ENCODE peak calls at places on chromosomes 4 and X, in five cellular contexts. A, S, Q, Z and V are unnamed samples.

GRCh38 chr4:19945501-19945900 is 306.2 kb upstream of the SLIT2 start:
- DNase-seq in A (no peak), S (no peak), Q (no peak), Z (no peak), V (no peak)

GRCh38 chrX:42028113-42028512 is 104.8 kb upstream of the CASK start:
- DNase-seq in A (no peak), S (no peak), Q (no peak), Z (no peak), V (no peak)

GRCh38 chr4:182142146-182143085 is 100.8 kb upstream of the TENM3 start:
- DNase-seq in A (no peak), S (no peak), Q (no peak), Z (no peak), V (peak; percentile 32)

GRCh38 chr4:157992038-157992706 is 180.7 kb downstream of the GASK1B start:
- DNase-seq in A (peak; percentile 4), S (peak; percentile 42), Q (no peak), Z (no peak), V (peak; percentile 11)

GRCh38 chr4:6235012-6235411 is 34.6 kb upstream of the WFS1 start:
- DNase-seq in A (no peak), S (no peak), Q (peak; percentile 67), Z (no peak), V (no peak)

GRCh38 chrX:140343226-140343873 is 161.5 kb downstream of the SOX3 start:
- DNase-seq in A (no peak), S (no peak), Q (no peak), Z (no peak), V (no peak)

GRCh38 chr4:118999919-119000318 is 111.3 kb downstream of the SYNPO2 start:
- DNase-seq in A (no peak), S (no peak), Q (no peak), Z (no peak), V (no peak)

GRCh38 chr4:8917868-8918783 is 46.5 kb upstream of the HMX1 start:
- DNase-seq in A (peak; percentile 60), S (no peak), Q (peak; percentile 76), Z (no peak), V (peak; percentile 86)

GRCh38 chr4:116122131-116122530 is 963.2 kb downstream of the TRAM1L1 start:
- DNase-seq in A (no peak), S (no peak), Q (no peak), Z (no peak), V (no peak)

GRCh38 chrX:40460926-40461325 is 119.8 kb upstream of the ATP6AP2 start:
- DNase-seq in A (no peak), S (no peak), Q (no peak), Z (no peak), V (no peak)

GRCh38 chr4:56651071-56651384 is 30.1 kb downstream of the HOPX start:
- DNase-seq in A (no peak), S (no peak), Q (no peak), Z (no peak), V (no peak)

GRCh38 chrX:101986571-101986970 is 54.7 kb upstream of the ZMAT1 start:
- DNase-seq in A (no peak), S (no peak), Q (no peak), Z (no peak), V (no peak)

GRCh38 chr4:26323807-26324206 is 3.0 kb downstream of the RBPJ start:
- DNase-seq in A (no peak), S (peak; percentile 41), Q (no peak), Z (no peak), V (no peak)

GRCh38 chr4:40916218-40916555 is 166.4 kb downstream of the NSUN7 start:
- DNase-seq in A (no peak), S (no peak), Q (no peak), Z (no peak), V (no peak)

GRCh38 chr4:676871-677235 is 2.5 kb downstream of the MYL5 start:
- DNase-seq in A (no peak), S (no peak), Q (peak; percentile 74), Z (no peak), V (no peak)

GRCh38 chrX:78321809-78322208 is 5.6 kb downstream of the CYSLTR1 start:
- DNase-seq in A (no peak), S (no peak), Q (no peak), Z (no peak), V (no peak)

GRCh38 chr4:129342820-129343219 is 246.9 kb downstream of the C4orf33 start:
- DNase-seq in A (no peak), S (peak; percentile 78), Q (no peak), Z (no peak), V (no peak)

GRCh38 chrX:83022020-83022419 is 486.1 kb upstream of the POU3F4 start:
- DNase-seq in A (no peak), S (no peak), Q (no peak), Z (no peak), V (no peak)

GRCh38 chr4:17324431-17324830 is 187.5 kb downstream of the QDPR start:
- DNase-seq in A (peak; percentile 23), S (peak; percentile 37), Q (no peak), Z (no peak), V (no peak)

GRCh38 chr4:23717528-23718248 is 172.2 kb downstream of the PPARGC1A start:
- DNase-seq in A (no peak), S (no peak), Q (no peak), Z (no peak), V (no peak)

GRCh38 chrX:97168646-97169045 is 284.9 kb downstream of the RPA4 start:
- DNase-seq in A (no peak), S (no peak), Q (no peak), Z (no peak), V (no peak)

GRCh38 chr4:5753766-5754528 is 42.9 kb downstream of the EVC start:
- DNase-seq in A (no peak), S (peak; percentile 55), Q (no peak), Z (no peak), V (no peak)

GRCh38 chrX:83510466-83511181 is 2.5 kb downstream of the POU3F4 start:
- DNase-seq in A (no peak), S (no peak), Q (no peak), Z (no peak), V (no peak)

GRCh38 chrX:31832263-31832662 is 760.4 kb upstream of the FTHL17 start:
- DNase-seq in A (no peak), S (no peak), Q (no peak), Z (no peak), V (no peak)

GRCh38 chr4:97215426-97215825 is 927.9 kb downstream of the STPG2 start:
- DNase-seq in A (no peak), S (no peak), Q (no peak), Z (no peak), V (no peak)

GRCh38 chr4:93981594-93981993 is 153.0 kb downstream of the ATOH1 start:
- DNase-seq in A (no peak), S (no peak), Q (no peak), Z (no peak), V (no peak)

GRCh38 chrX:69535661-69536060 is 31.5 kb downstream of the NALF2 start:
- DNase-seq in A (no peak), S (no peak), Q (no peak), Z (no peak), V (no peak)

GRCh38 chr4:156825074-156825473 is 146.5 kb downstream of the PDGFC start:
- DNase-seq in A (no peak), S (no peak), Q (no peak), Z (no peak), V (no peak)

GRCh38 chrX:115226929-115227328 is 7.0 kb downstream of the LRCH2 start:
- DNase-seq in A (no peak), S (peak; percentile 5), Q (no peak), Z (no peak), V (no peak)

GRCh38 chr4:63049726-63050125 is 1359.5 kb downstream of the TECRL start:
- DNase-seq in A (no peak), S (no peak), Q (no peak), Z (no peak), V (no peak)

GRCh38 chrX:150869450-150869849 is 29.0 kb downstream of the CD99L2 start:
- DNase-seq in A (no peak), S (no peak), Q (no peak), Z (no peak), V (no peak)

GRCh38 chr4:123822353-123822752 is 425.8 kb downstream of the SPRY1 start:
- DNase-seq in A (no peak), S (no peak), Q (no peak), Z (no peak), V (no peak)